ENCODE peak calls at places on chromosomes 11 and 22, in eight cellular contexts. I is T-helper 2 cell; T is stimulated activated naive CD4-positive, alpha-beta T cell; L is breast epithelium; O is HEK293T; Z is foreskin fibroblast; U is foreskin melanocyte; J is stimulated activated CD8-positive, alpha-beta memory T cell treated with anti-CD3 and anti-CD28 coated beads, Interleukin-4, amount 100 ng/mL, for 48 hours. G is an unnamed sample.

GRCh38 chr11:12123177-12123576 is 12.8 kb downstream of the MICAL2 start:
- DNase-seq in L (no peak), J (no peak), O (no peak), Z (peak; percentile 54), T (no peak), I (no peak), U (no peak), G (no peak)

GRCh38 chr22:30210235-30210831 is 36.2 kb downstream of the LIF start:
- DNase-seq in Z (no peak), I (no peak), L (peak; percentile 57), J (no peak), U (peak; percentile 66), O (no peak), T (no peak), G (peak; percentile 72)

GRCh38 chr11:104451193-104451592 is 287.2 kb upstream of the PDGFD start:
- DNase-seq in L (no peak), Z (no peak), J (no peak), I (no peak), O (no peak), U (no peak), T (no peak), G (no peak)

GRCh38 chr11:106998126-106998525 is 20.1 kb downstream of the GUCY1A2 start:
- DNase-seq in I (no peak), J (no peak), Z (peak; percentile 54), T (no peak), O (no peak), L (no peak), U (no peak), G (no peak)

GRCh38 chr22:50317674-50318073 is 9.1 kb downstream of the DENND6B start:
- DNase-seq in J (no peak), O (no peak), L (no peak), Z (no peak), U (no peak), T (no peak), I (no peak), G (no peak)

GRCh38 chr11:122883682-122883981 is 1.1 kb downstream of the JHY start:
- DNase-seq in U (no peak), L (no peak), O (no peak), T (no peak), I (no peak), Z (no peak), J (no peak), G (no peak)

GRCh38 chr11:68146704-68147474 is 25.7 kb upstream of the CHKA start:
- DNase-seq in T (no peak), J (no peak), L (no peak), O (peak; percentile 51), Z (peak; percentile 38), I (no peak), U (no peak), G (peak; percentile 34)

GRCh38 chr11:121415861-121416260 is 36.3 kb upstream of the SORL1 start:
- DNase-seq in L (no peak), I (no peak), U (no peak), T (no peak), Z (no peak), O (no peak), J (no peak), G (no peak)

GRCh38 chr11:11480951-11481350 is 127.9 kb upstream of the CSNK2A3 start:
- DNase-seq in I (no peak), O (no peak), Z (no peak), J (no peak), U (no peak), T (no peak), L (no peak), G (no peak)

GRCh38 chr11:72751293-72752087 is 718 bp downstream of the ARAP1 start:
- DNase-seq in U (no peak), Z (no peak), O (no peak), T (no peak), J (no peak), I (no peak), L (no peak), G (peak; percentile 56)

GRCh38 chr11:96341237-96342130 is 1.5 kb downstream of the MAML2 start:
- DNase-seq in O (no peak), L (peak; percentile 62), Z (no peak), J (peak; percentile 76), T (peak; percentile 72), U (no peak), I (peak; percentile 65), G (no peak)

GRCh38 chr11:5125221-5125620 is 12.9 kb downstream of the OR52A5 start:
- DNase-seq in U (no peak), J (no peak), Z (no peak), L (no peak), I (no peak), T (no peak), O (no peak), G (no peak)

GRCh38 chr11:11227686-11228085 is 125.4 kb downstream of the CSNK2A3 start:
- DNase-seq in J (no peak), Z (no peak), U (no peak), L (no peak), T (no peak), I (no peak), O (no peak), G (no peak)

GRCh38 chr22:16960884-16961249 is 47.2 kb downstream of the GAB4 start:
- DNase-seq in J (no peak), T (no peak), O (peak; percentile 5), U (no peak), L (no peak), I (no peak), Z (no peak), G (no peak)

GRCh38 chr11:64849600-64850356 is 5.3 kb upstream of the CDC42BPG start:
- DNase-seq in T (no peak), U (no peak), I (no peak), J (no peak), L (no peak), Z (peak; percentile 19), O (no peak), G (no peak)

GRCh38 chr22:35728639-35729308 is 11.1 kb downstream of the APOL5 start:
- DNase-seq in L (no peak), O (no peak), U (no peak), J (no peak), I (no peak), T (no peak), Z (no peak), G (no peak)

GRCh38 chr22:41330169-41330568 is 28.8 kb downstream of the ZC3H7B start:
- DNase-seq in I (no peak), T (no peak), L (no peak), J (no peak), U (no peak), O (no peak), Z (no peak), G (no peak)

GRCh38 chr11:14567064-14567651 is 47.0 kb upstream of the PSMA1 start:
- DNase-seq in O (no peak), J (no peak), L (no peak), I (no peak), T (no peak), Z (no peak), U (no peak), G (no peak)

GRCh38 chr11:111944139-111944538 is 7.0 kb downstream of the DIXDC1 start:
- DNase-seq in L (no peak), J (no peak), I (no peak), O (no peak), U (no peak), Z (peak; percentile 88), T (peak; percentile 12), G (peak; percentile 50)

GRCh38 chr11:79670846-79671245 is 230.0 kb upstream of the TENM4 start:
- DNase-seq in U (no peak), Z (no peak), L (no peak), T (no peak), O (no peak), J (no peak), I (no peak), G (peak; percentile 41)

GRCh38 chr11:12812849-12813248 is 138.6 kb downstream of the TEAD1 start:
- DNase-seq in L (no peak), I (no peak), J (no peak), O (no peak), U (no peak), Z (no peak), T (no peak), G (peak; percentile 44)

GRCh38 chr11:14275081-14275480 is 83.9 kb downstream of the RRAS2 start:
- DNase-seq in U (peak; percentile 45), O (no peak), I (no peak), Z (no peak), L (no peak), T (no peak), J (no peak), G (peak; percentile 69)

GRCh38 chr22:50267591-50268390 is 2.4 kb downstream of the MAPK11 start:
- DNase-seq in L (peak; percentile 75), U (no peak), I (peak; percentile 59), Z (peak; percentile 50), T (peak; percentile 27), O (no peak), J (peak; percentile 79), G (no peak)

GRCh38 chr11:36239636-36240035 is 49.6 kb downstream of the COMMD9 start:
- DNase-seq in J (no peak), O (no peak), T (no peak), L (no peak), U (no peak), I (no peak), Z (no peak), G (no peak)

GRCh38 chr11:103228807-103229206 is 119.6 kb downstream of the DYNC2H1 start:
- DNase-seq in I (no peak), J (no peak), U (no peak), T (no peak), Z (no peak), L (no peak), O (no peak), G (peak; percentile 30)

GRCh38 chr11:61498767-61499341 is 9.7 kb upstream of the LRRC10B start:
- DNase-seq in U (no peak), L (no peak), O (no peak), J (no peak), Z (no peak), I (no peak), T (no peak), G (no peak)

GRCh38 chr11:69698362-69698761 is 5.5 kb downstream of the FGF19 start:
- DNase-seq in I (no peak), T (no peak), J (no peak), U (no peak), O (no peak), L (no peak), Z (no peak), G (no peak)